ENCODE peak calls at places on chromosomes 6 and 20, in six cellular contexts. S is stimulated activated CD4-positive, alpha-beta T cell treated with anti-CD3 and anti-CD28 coated beads, Interleukin-4, amount 100 ng/mL, for 48 hours; L is NCI-H2081; U is fibroblast of the conjunctiva; K is cardiac fibroblast; C is CD4-positive, alpha-beta T cell. F is an unnamed sample.

GRCh38 chr6:64050586-64050985 is 415.0 kb downstream of the PHF3 start:
- DNase-seq in S (no peak), L (no peak), U (no peak), K (no peak), C (no peak), F (no peak)

GRCh38 chr20:1800777-1801176 is 94.4 kb upstream of the SIRPA start:
- DNase-seq in S (no peak), L (no peak), U (no peak), K (peak), C (no peak), F (no peak)

GRCh38 chr6:73694711-73695411 is 1.1 kb upstream of the CD109 start:
- DNase-seq in S (no peak), L (no peak), U (peak), K (peak), C (no peak), F (peak)

GRCh38 chr20:4046311-4046924 is 31.1 kb upstream of the RNF24 start:
- DNase-seq in S (no peak), L (no peak), U (no peak), K (no peak), C (no peak), F (no peak)

GRCh38 chr20:21090112-21090737 is 15.9 kb downstream of the LINC00237 start:
- DNase-seq in S (no peak), L (no peak), U (no peak), K (no peak), C (no peak), F (no peak)

GRCh38 chr6:106256201-106256968 is 69.2 kb downstream of the ATG5 start:
- DNase-seq in S (no peak), L (no peak), U (peak), K (peak), C (no peak), F (no peak)

GRCh38 chr20:2890743-2891142 is 17.5 kb downstream of the PTPRA start:
- DNase-seq in S (no peak), L (no peak), U (no peak), K (peak), C (no peak), F (peak)

GRCh38 chr6:2244261-2245102 is 923 bp downstream of the GMDS start:
- DNase-seq in S (peak), L (peak), U (no peak), K (no peak), C (no peak), F (no peak)

GRCh38 chr6:113082691-113083090 is 735.6 kb downstream of the RFPL4B start:
- DNase-seq in S (no peak), L (no peak), U (no peak), K (peak), C (no peak), F (peak)

F was measured in myocyte.